ENCODE peak calls at places on chromosomes 5 and 9, in six cellular contexts. S, O, D, B, M and G are unnamed samples.

GRCh38 chr9:8858250-8859161 is 1058.9 kb upstream of the DMAC1 start:
- DNase-seq in S (no peak), O (no peak), D (no peak), B (no peak), M (peak; percentile 60), G (no peak)

GRCh38 chr5:116075117-116075910 is 9.5 kb upstream of the COMMD10 start:
- DNase-seq in S (no peak), O (no peak), D (no peak), B (no peak), M (no peak), G (peak; percentile 9)

GRCh38 chr5:151923865-151924264 is 786 bp downstream of the GLRA1 start:
- DNase-seq in S (no peak), O (no peak), D (no peak), B (no peak), M (peak; percentile 80), G (no peak)

GRCh38 chr5:82159014-82159413 is 119.1 kb downstream of the RPS23 start:
- DNase-seq in S (peak; percentile 77), O (peak; percentile 79), D (no peak), B (peak; percentile 70), M (no peak), G (peak; percentile 70)

GRCh38 chr5:141560141-141560540 is 58.7 kb downstream of the DIAPH1 start:
- DNase-seq in S (no peak), O (no peak), D (no peak), B (peak; percentile 12), M (peak; percentile 38), G (no peak)

GRCh38 chr9:123590499-123590898 is 234.5 kb downstream of the CRB2 start:
- DNase-seq in S (no peak), O (no peak), D (no peak), B (no peak), M (no peak), G (no peak)

GRCh38 chr5:148708854-148709253 is 54.5 kb upstream of the HTR4 start:
- DNase-seq in S (no peak), O (no peak), D (no peak), B (no peak), M (no peak), G (no peak)

GRCh38 chr5:1001406-1002270 is 7.0 kb upstream of the NKD2 start:
- DNase-seq in S (no peak), O (no peak), D (no peak), B (no peak), M (no peak), G (no peak)

GRCh38 chr5:141241496-141241895 is 3.7 kb upstream of the PCDHB15 start:
- DNase-seq in S (no peak), O (no peak), D (no peak), B (no peak), M (no peak), G (no peak)

GRCh38 chr5:159936686-159937329 is 20.5 kb downstream of the ADRA1B start:
- DNase-seq in S (no peak), O (no peak), D (no peak), B (no peak), M (no peak), G (peak; percentile 67)

GRCh38 chr9:1768561-1768960 is 246.6 kb upstream of the SMARCA2 start:
- DNase-seq in S (no peak), O (no peak), D (no peak), B (no peak), M (no peak), G (no peak)

GRCh38 chr9:134644715-134645606 is 3.4 kb downstream of the COL5A1 start:
- DNase-seq in S (peak; percentile 96), O (peak; percentile 99), D (peak; percentile 86), B (peak; percentile 49), M (no peak), G (peak; percentile 96)

GRCh38 chr9:35618325-35618727 is at the start of gene CD72:
- DNase-seq in S (no peak), O (no peak), D (peak; percentile 46), B (no peak), M (no peak), G (no peak)

GRCh38 chr5:55151923-55152842 is 7.8 kb upstream of the GPX8 start:
- DNase-seq in S (peak; percentile 42), O (peak; percentile 69), D (no peak), B (no peak), M (no peak), G (peak; percentile 79)

GRCh38 chr5:36357391-36357790 is 55.7 kb upstream of the RANBP3L start:
- DNase-seq in S (peak; percentile 86), O (peak; percentile 94), D (no peak), B (no peak), M (no peak), G (peak; percentile 91)

GRCh38 chr5:170633235-170634041 is 129.6 kb downstream of the KCNIP1 start:
- DNase-seq in S (peak; percentile 71), O (peak; percentile 84), D (peak; percentile 66), B (peak; percentile 54), M (peak; percentile 74), G (peak; percentile 79)

GRCh38 chr5:170632985-170633234 is 129.1 kb downstream of the KCNIP1 start:
- DNase-seq in S (no peak), O (no peak), D (peak; percentile 74), B (no peak), M (peak; percentile 89), G (no peak)

GRCh38 chr5:170635706-170636105 is 131.9 kb downstream of the KCNIP1 start:
- DNase-seq in S (no peak), O (no peak), D (no peak), B (no peak), M (no peak), G (no peak)

GRCh38 chr5:170636206-170636605 is 132.4 kb downstream of the KCNIP1 start:
- DNase-seq in S (no peak), O (no peak), D (no peak), B (no peak), M (no peak), G (no peak)

GRCh38 chr5:170634236-170634990 is 130.6 kb downstream of the KCNIP1 start:
- DNase-seq in S (no peak), O (no peak), D (no peak), B (no peak), M (peak; percentile 46), G (no peak)
- H3K4me3 ChIP-seq in S (no peak overlapping the region), O (no peak overlapping the region), D (no peak overlapping the region), B (no peak overlapping the region), M (peak overlapping the region; percentile 65), G (no peak overlapping the region)

GRCh38 chr5:136890431-136891148 is 525.2 kb upstream of the TRPC7 start:
- DNase-seq in S (no peak), O (no peak), D (no peak), B (no peak), M (no peak), G (no peak)

GRCh38 chr5:136892026-136892425 is 526.7 kb upstream of the TRPC7 start:
- DNase-seq in S (no peak), O (no peak), D (no peak), B (no peak), M (peak; percentile 6), G (no peak)

GRCh38 chr5:136891601-136892000 is 526.3 kb upstream of the TRPC7 start:
- DNase-seq in S (no peak), O (no peak), D (no peak), B (no peak), M (peak; percentile 74), G (no peak)

GRCh38 chr5:136886623-136887022 is 521.3 kb upstream of the TRPC7 start:
- DNase-seq in S (no peak), O (no peak), D (no peak), B (no peak), M (no peak), G (no peak)

DNA sequence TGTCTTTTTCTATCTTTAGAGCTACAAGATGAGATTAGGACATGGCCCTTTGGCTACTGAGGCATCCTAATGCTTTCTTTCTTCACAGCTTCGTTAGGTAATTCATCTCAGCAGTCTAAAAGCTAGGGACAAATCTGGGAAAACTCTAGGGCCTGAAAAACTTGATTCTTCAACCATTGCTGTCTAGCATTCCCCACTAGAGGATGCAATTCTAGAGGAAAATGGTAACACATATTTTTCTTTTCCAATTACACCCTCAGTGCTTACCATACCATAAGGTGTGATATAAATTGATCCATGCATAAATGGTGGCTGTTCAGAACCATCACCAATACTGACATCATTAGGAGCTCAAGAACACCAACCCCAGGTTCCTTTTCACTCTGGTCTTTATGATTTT is 525.8 kb upstream of the TRPC7 start:
- DNase-seq in S (no peak), O (no peak), D (no peak), B (no peak), M (peak; percentile 4), G (no peak)
- TF ChIP-seq CTCF in S (peak; percentile 6), O (peak; percentile 19), D (no peak), B (peak; percentile 7), M (peak; percentile 20), G (no peak)

GRCh38 chr9:128072144-128073021 is 4.4 kb downstream of the SLC25A25 start:
- DNase-seq in S (peak; percentile 43), O (peak; percentile 76), D (peak; percentile 75), B (no peak), M (no peak), G (peak; percentile 84)

GRCh38 chr9:128073260-128073886 is 5.3 kb downstream of the SLC25A25 start:
- DNase-seq in S (no peak), O (no peak), D (no peak), B (no peak), M (no peak), G (no peak)

GRCh38 chr9:128068656-128069221 is 707 bp downstream of the SLC25A25 start:
- DNase-seq in S (no peak), O (no peak), D (no peak), B (no peak), M (no peak), G (no peak)

GRCh38 chr9:128067898-128068655 is at the start of gene SLC25A25:
- DNase-seq in S (peak; percentile 99), O (peak; percentile 98), D (peak; percentile 100), B (peak; percentile 94), M (peak; percentile 100), G (peak; percentile 99)

DNA sequence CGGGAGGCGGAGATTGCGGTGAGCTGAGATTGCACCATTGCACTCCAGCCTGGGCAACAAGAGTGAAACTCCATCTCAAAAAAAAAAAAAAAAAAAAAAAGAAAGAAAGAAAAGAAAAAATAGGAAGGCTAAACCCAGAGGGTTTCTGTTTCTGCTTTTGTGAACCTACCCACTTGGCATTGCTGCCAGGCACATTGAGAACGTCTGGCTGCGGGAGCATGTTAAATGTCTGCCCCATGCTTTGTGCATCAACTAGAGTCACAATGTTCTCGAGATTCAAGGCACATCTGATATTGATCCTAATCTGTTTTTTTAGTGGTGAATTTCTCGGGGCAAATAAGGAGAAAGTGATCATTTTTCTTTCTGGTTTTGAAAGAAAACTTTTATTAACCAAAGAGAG is 2.8 kb downstream of the SLC25A25 start:
- DNase-seq in S (no peak), O (no peak), D (no peak), B (no peak), M (no peak), G (no peak)
- H3K4me3 ChIP-seq in S (no peak overlapping the region), O (peak overlapping the region; percentile 32), D (no peak overlapping the region), B (no peak overlapping the region), M (no peak overlapping the region), G (no peak overlapping the region)

GRCh38 chr9:130258999-130259398 is 6.6 kb upstream of the HMCN2 start:
- DNase-seq in S (no peak), O (no peak), D (no peak), B (no peak), M (peak; percentile 48), G (no peak)

GRCh38 chr9:130254753-130255637 is 10.6 kb upstream of the HMCN2 start:
- DNase-seq in S (no peak), O (no peak), D (no peak), B (no peak), M (no peak), G (no peak)

GRCh38 chr9:130256644-130257043 is 8.9 kb upstream of the HMCN2 start:
- DNase-seq in S (no peak), O (no peak), D (no peak), B (no peak), M (no peak), G (no peak)

GRCh38 chr9:130260816-130261765 is 4.5 kb upstream of the HMCN2 start:
- DNase-seq in S (no peak), O (no peak), D (no peak), B (no peak), M (no peak), G (no peak)

GRCh38 chr9:130255638-130255930 is 10.0 kb upstream of the HMCN2 start:
- DNase-seq in S (no peak), O (no peak), D (no peak), B (no peak), M (no peak), G (no peak)
- TF ChIP-seq CTCF in S (no peak), O (no peak), D (no peak), B (no peak), M (no peak), G (no peak)